ENCODE peak calls at places on chromosomes 11 and 22, in ten cellular contexts. One of them, this sample, is unnamed.

GRCh38 chr11:45450189-45450588 is 164.0 kb upstream of the SYT13 start:
- DNase-seq in stimulated activated CD4-positive, alpha-beta T cell treated with anti-CD3 and anti-CD28 coated beads, Interleukin-12 subunit alpha, Interleukin-12 subunit beta, amount 100 ng/mL, for 4 hours: no peak
- DNase-seq in head of caudate nucleus: no peak
- DNase-seq in ACHN: no peak
- DNase-seq in pancreas: no peak
- DNase-seq in effector CD8-positive, alpha-beta T cell: no peak
- DNase-seq in amniotic stem cell: no peak
- DNase-seq in posterior cingulate gyrus: no peak
- DNase-seq in epithelial cell of proximal tubule: no peak
- DNase-seq in NCI-H69: no peak
- DNase-seq in this sample: no peak

GRCh38 chr22:31492151-31492550 is 2.5 kb upstream of the EIF4ENIF1 start:
- DNase-seq in stimulated activated CD4-positive, alpha-beta T cell treated with anti-CD3 and anti-CD28 coated beads, Interleukin-12 subunit alpha, Interleukin-12 subunit beta, amount 100 ng/mL, for 4 hours: no peak
- DNase-seq in head of caudate nucleus: no peak
- DNase-seq in ACHN: no peak
- DNase-seq in pancreas: no peak
- DNase-seq in effector CD8-positive, alpha-beta T cell: no peak
- DNase-seq in amniotic stem cell: no peak
- DNase-seq in posterior cingulate gyrus: no peak
- DNase-seq in epithelial cell of proximal tubule: no peak
- DNase-seq in NCI-H69: no peak
- DNase-seq in this sample: no peak

GRCh38 chr11:126378763-126379162 is 23.3 kb downstream of the ST3GAL4 start:
- DNase-seq in stimulated activated CD4-positive, alpha-beta T cell treated with anti-CD3 and anti-CD28 coated beads, Interleukin-12 subunit alpha, Interleukin-12 subunit beta, amount 100 ng/mL, for 4 hours: no peak
- DNase-seq in head of caudate nucleus: no peak
- DNase-seq in ACHN: no peak
- DNase-seq in pancreas: no peak
- DNase-seq in effector CD8-positive, alpha-beta T cell: no peak
- DNase-seq in amniotic stem cell: no peak
- DNase-seq in posterior cingulate gyrus: no peak
- DNase-seq in epithelial cell of proximal tubule: no peak
- DNase-seq in NCI-H69: no peak
- DNase-seq in this sample: no peak

GRCh38 chr11:122159173-122159701 is 43.2 kb upstream of the BLID start:
- DNase-seq in stimulated activated CD4-positive, alpha-beta T cell treated with anti-CD3 and anti-CD28 coated beads, Interleukin-12 subunit alpha, Interleukin-12 subunit beta, amount 100 ng/mL, for 4 hours: no peak
- DNase-seq in head of caudate nucleus: peak; percentile 72
- DNase-seq in ACHN: peak; percentile 21
- DNase-seq in pancreas: no peak
- DNase-seq in effector CD8-positive, alpha-beta T cell: no peak
- DNase-seq in amniotic stem cell: no peak
- DNase-seq in posterior cingulate gyrus: peak; percentile 49
- DNase-seq in epithelial cell of proximal tubule: no peak
- DNase-seq in NCI-H69: peak; percentile 51
- DNase-seq in this sample: no peak

GRCh38 chr11:73210916-73211667 is 7.0 kb upstream of the P2RY2 start:
- DNase-seq in stimulated activated CD4-positive, alpha-beta T cell treated with anti-CD3 and anti-CD28 coated beads, Interleukin-12 subunit alpha, Interleukin-12 subunit beta, amount 100 ng/mL, for 4 hours: no peak
- DNase-seq in head of caudate nucleus: no peak
- DNase-seq in ACHN: no peak
- DNase-seq in pancreas: no peak
- DNase-seq in effector CD8-positive, alpha-beta T cell: no peak
- DNase-seq in amniotic stem cell: no peak
- DNase-seq in posterior cingulate gyrus: no peak
- DNase-seq in epithelial cell of proximal tubule: no peak
- DNase-seq in NCI-H69: no peak
- DNase-seq in this sample: no peak

GRCh38 chr11:28346209-28346608 is 238.0 kb downstream of the METTL15 start:
- DNase-seq in stimulated activated CD4-positive, alpha-beta T cell treated with anti-CD3 and anti-CD28 coated beads, Interleukin-12 subunit alpha, Interleukin-12 subunit beta, amount 100 ng/mL, for 4 hours: no peak
- DNase-seq in head of caudate nucleus: no peak
- DNase-seq in ACHN: no peak
- DNase-seq in pancreas: no peak
- DNase-seq in effector CD8-positive, alpha-beta T cell: no peak
- DNase-seq in amniotic stem cell: no peak
- DNase-seq in posterior cingulate gyrus: no peak
- DNase-seq in epithelial cell of proximal tubule: no peak
- DNase-seq in NCI-H69: no peak
- DNase-seq in this sample: no peak

GRCh38 chr22:47891609-47892008 is 1129.2 kb downstream of the TBC1D22A start:
- DNase-seq in stimulated activated CD4-positive, alpha-beta T cell treated with anti-CD3 and anti-CD28 coated beads, Interleukin-12 subunit alpha, Interleukin-12 subunit beta, amount 100 ng/mL, for 4 hours: no peak
- DNase-seq in head of caudate nucleus: no peak
- DNase-seq in ACHN: no peak
- DNase-seq in pancreas: no peak
- DNase-seq in effector CD8-positive, alpha-beta T cell: no peak
- DNase-seq in amniotic stem cell: no peak
- DNase-seq in posterior cingulate gyrus: no peak
- DNase-seq in epithelial cell of proximal tubule: no peak
- DNase-seq in NCI-H69: no peak
- DNase-seq in this sample: no peak

GRCh38 chr22:37802310-37803194 is 5.2 kb upstream of the GCAT start:
- DNase-seq in stimulated activated CD4-positive, alpha-beta T cell treated with anti-CD3 and anti-CD28 coated beads, Interleukin-12 subunit alpha, Interleukin-12 subunit beta, amount 100 ng/mL, for 4 hours: peak; percentile 28
- DNase-seq in head of caudate nucleus: peak; percentile 76
- DNase-seq in ACHN: peak; percentile 40
- DNase-seq in pancreas: peak; percentile 78
- DNase-seq in effector CD8-positive, alpha-beta T cell: no peak
- DNase-seq in amniotic stem cell: no peak
- DNase-seq in posterior cingulate gyrus: peak; percentile 76
- DNase-seq in epithelial cell of proximal tubule: no peak
- DNase-seq in NCI-H69: peak; percentile 84
- DNase-seq in this sample: no peak

GRCh38 chr11:131886201-131886600 is 515.8 kb downstream of the NTM start:
- DNase-seq in stimulated activated CD4-positive, alpha-beta T cell treated with anti-CD3 and anti-CD28 coated beads, Interleukin-12 subunit alpha, Interleukin-12 subunit beta, amount 100 ng/mL, for 4 hours: no peak
- DNase-seq in head of caudate nucleus: no peak
- DNase-seq in ACHN: no peak
- DNase-seq in pancreas: no peak
- DNase-seq in effector CD8-positive, alpha-beta T cell: no peak
- DNase-seq in amniotic stem cell: no peak
- DNase-seq in posterior cingulate gyrus: no peak
- DNase-seq in epithelial cell of proximal tubule: no peak
- DNase-seq in NCI-H69: peak; percentile 91
- DNase-seq in this sample: no peak

GRCh38 chr11:3139086-3139440 is 26.0 kb downstream of the OSBPL5 start:
- DNase-seq in stimulated activated CD4-positive, alpha-beta T cell treated with anti-CD3 and anti-CD28 coated beads, Interleukin-12 subunit alpha, Interleukin-12 subunit beta, amount 100 ng/mL, for 4 hours: no peak
- DNase-seq in head of caudate nucleus: no peak
- DNase-seq in ACHN: no peak
- DNase-seq in pancreas: peak; percentile 25
- DNase-seq in effector CD8-positive, alpha-beta T cell: no peak
- DNase-seq in amniotic stem cell: no peak
- DNase-seq in posterior cingulate gyrus: no peak
- DNase-seq in epithelial cell of proximal tubule: no peak
- DNase-seq in NCI-H69: no peak
- DNase-seq in this sample: no peak

GRCh38 chr22:19663821-19664325 is 50.4 kb upstream of the SEPTIN5 start:
- DNase-seq in stimulated activated CD4-positive, alpha-beta T cell treated with anti-CD3 and anti-CD28 coated beads, Interleukin-12 subunit alpha, Interleukin-12 subunit beta, amount 100 ng/mL, for 4 hours: no peak
- DNase-seq in head of caudate nucleus: no peak
- DNase-seq in ACHN: no peak
- DNase-seq in pancreas: no peak
- DNase-seq in effector CD8-positive, alpha-beta T cell: no peak
- DNase-seq in amniotic stem cell: no peak
- DNase-seq in posterior cingulate gyrus: peak; percentile 6
- DNase-seq in epithelial cell of proximal tubule: no peak
- DNase-seq in NCI-H69: peak; percentile 92
- DNase-seq in this sample: no peak

GRCh38 chr11:60855726-60856633 is at the start of gene PTGDR2:
- DNase-seq in stimulated activated CD4-positive, alpha-beta T cell treated with anti-CD3 and anti-CD28 coated beads, Interleukin-12 subunit alpha, Interleukin-12 subunit beta, amount 100 ng/mL, for 4 hours: no peak
- DNase-seq in head of caudate nucleus: no peak
- DNase-seq in ACHN: no peak
- DNase-seq in pancreas: no peak
- DNase-seq in effector CD8-positive, alpha-beta T cell: no peak
- DNase-seq in amniotic stem cell: no peak
- DNase-seq in posterior cingulate gyrus: no peak
- DNase-seq in epithelial cell of proximal tubule: no peak
- DNase-seq in NCI-H69: peak; percentile 85
- DNase-seq in this sample: no peak

GRCh38 chr11:130671801-130672700 is 223.6 kb downstream of the ADAMTS15 start:
- DNase-seq in stimulated activated CD4-positive, alpha-beta T cell treated with anti-CD3 and anti-CD28 coated beads, Interleukin-12 subunit alpha, Interleukin-12 subunit beta, amount 100 ng/mL, for 4 hours: no peak
- DNase-seq in head of caudate nucleus: no peak
- DNase-seq in ACHN: peak; percentile 13
- DNase-seq in pancreas: peak; percentile 48
- DNase-seq in effector CD8-positive, alpha-beta T cell: no peak
- DNase-seq in amniotic stem cell: peak; percentile 84
- DNase-seq in posterior cingulate gyrus: peak; percentile 48
- DNase-seq in epithelial cell of proximal tubule: peak; percentile 83
- DNase-seq in NCI-H69: peak; percentile 54
- DNase-seq in this sample: peak; percentile 88

GRCh38 chr11:66326261-66327111 is 9.6 kb upstream of the CD248 start:
- DNase-seq in stimulated activated CD4-positive, alpha-beta T cell treated with anti-CD3 and anti-CD28 coated beads, Interleukin-12 subunit alpha, Interleukin-12 subunit beta, amount 100 ng/mL, for 4 hours: no peak
- DNase-seq in head of caudate nucleus: no peak
- DNase-seq in ACHN: no peak
- DNase-seq in pancreas: peak; percentile 53
- DNase-seq in effector CD8-positive, alpha-beta T cell: no peak
- DNase-seq in amniotic stem cell: no peak
- DNase-seq in posterior cingulate gyrus: no peak
- DNase-seq in epithelial cell of proximal tubule: no peak
- DNase-seq in NCI-H69: no peak
- DNase-seq in this sample: no peak

GRCh38 chr22:43376765-43377485 is 33.8 kb upstream of the SCUBE1 start:
- DNase-seq in stimulated activated CD4-positive, alpha-beta T cell treated with anti-CD3 and anti-CD28 coated beads, Interleukin-12 subunit alpha, Interleukin-12 subunit beta, amount 100 ng/mL, for 4 hours: no peak
- DNase-seq in head of caudate nucleus: no peak
- DNase-seq in ACHN: no peak
- DNase-seq in pancreas: no peak
- DNase-seq in effector CD8-positive, alpha-beta T cell: no peak
- DNase-seq in amniotic stem cell: no peak
- DNase-seq in posterior cingulate gyrus: peak; percentile 10
- DNase-seq in epithelial cell of proximal tubule: no peak
- DNase-seq in NCI-H69: no peak
- DNase-seq in this sample: no peak

GRCh38 chr11:128351168-128351567 is 236.2 kb downstream of the ETS1 start:
- DNase-seq in stimulated activated CD4-positive, alpha-beta T cell treated with anti-CD3 and anti-CD28 coated beads, Interleukin-12 subunit alpha, Interleukin-12 subunit beta, amount 100 ng/mL, for 4 hours: no peak
- DNase-seq in head of caudate nucleus: no peak
- DNase-seq in ACHN: no peak
- DNase-seq in pancreas: no peak
- DNase-seq in effector CD8-positive, alpha-beta T cell: no peak
- DNase-seq in amniotic stem cell: no peak
- DNase-seq in posterior cingulate gyrus: no peak
- DNase-seq in epithelial cell of proximal tubule: no peak
- DNase-seq in NCI-H69: no peak
- DNase-seq in this sample: no peak

GRCh38 chr11:134401825-134402809 is 9.9 kb downstream of the B3GAT1 start:
- DNase-seq in stimulated activated CD4-positive, alpha-beta T cell treated with anti-CD3 and anti-CD28 coated beads, Interleukin-12 subunit alpha, Interleukin-12 subunit beta, amount 100 ng/mL, for 4 hours: no peak
- DNase-seq in head of caudate nucleus: no peak
- DNase-seq in ACHN: no peak
- DNase-seq in pancreas: no peak
- DNase-seq in effector CD8-positive, alpha-beta T cell: no peak
- DNase-seq in amniotic stem cell: no peak
- DNase-seq in posterior cingulate gyrus: no peak
- DNase-seq in epithelial cell of proximal tubule: no peak
- DNase-seq in NCI-H69: no peak
- DNase-seq in this sample: no peak

GRCh38 chr11:64285885-64286800 is 495 bp downstream of the GPR137 start:
- DNase-seq in stimulated activated CD4-positive, alpha-beta T cell treated with anti-CD3 and anti-CD28 coated beads, Interleukin-12 subunit alpha, Interleukin-12 subunit beta, amount 100 ng/mL, for 4 hours: no peak
- DNase-seq in head of caudate nucleus: no peak
- DNase-seq in ACHN: peak; percentile 28
- DNase-seq in pancreas: peak; percentile 83
- DNase-seq in effector CD8-positive, alpha-beta T cell: no peak
- DNase-seq in amniotic stem cell: no peak
- DNase-seq in posterior cingulate gyrus: no peak
- DNase-seq in epithelial cell of proximal tubule: no peak
- DNase-seq in NCI-H69: peak; percentile 85
- DNase-seq in this sample: no peak

GRCh38 chr11:73140213-73141030 is 1.7 kb downstream of the FCHSD2 start:
- DNase-seq in stimulated activated CD4-positive, alpha-beta T cell treated with anti-CD3 and anti-CD28 coated beads, Interleukin-12 subunit alpha, Interleukin-12 subunit beta, amount 100 ng/mL, for 4 hours: peak; percentile 7
- DNase-seq in head of caudate nucleus: peak; percentile 31
- DNase-seq in ACHN: peak; percentile 53
- DNase-seq in pancreas: no peak
- DNase-seq in effector CD8-positive, alpha-beta T cell: no peak
- DNase-seq in amniotic stem cell: no peak
- DNase-seq in posterior cingulate gyrus: peak; percentile 26
- DNase-seq in epithelial cell of proximal tubule: no peak
- DNase-seq in NCI-H69: peak; percentile 79
- DNase-seq in this sample: no peak

GRCh38 chr11:59247535-59248227 is 35.0 kb upstream of the MPEG1 start:
- DNase-seq in stimulated activated CD4-positive, alpha-beta T cell treated with anti-CD3 and anti-CD28 coated beads, Interleukin-12 subunit alpha, Interleukin-12 subunit beta, amount 100 ng/mL, for 4 hours: no peak
- DNase-seq in head of caudate nucleus: no peak
- DNase-seq in ACHN: no peak
- DNase-seq in pancreas: no peak
- DNase-seq in effector CD8-positive, alpha-beta T cell: no peak
- DNase-seq in amniotic stem cell: no peak
- DNase-seq in posterior cingulate gyrus: no peak
- DNase-seq in epithelial cell of proximal tubule: no peak
- DNase-seq in NCI-H69: no peak
- DNase-seq in this sample: no peak

GRCh38 chr22:43435851-43436535 is 24.2 kb downstream of the MPPED1 start:
- DNase-seq in stimulated activated CD4-positive, alpha-beta T cell treated with anti-CD3 and anti-CD28 coated beads, Interleukin-12 subunit alpha, Interleukin-12 subunit beta, amount 100 ng/mL, for 4 hours: no peak
- DNase-seq in head of caudate nucleus: peak; percentile 23
- DNase-seq in ACHN: no peak
- DNase-seq in pancreas: peak; percentile 84
- DNase-seq in effector CD8-positive, alpha-beta T cell: no peak
- DNase-seq in amniotic stem cell: no peak
- DNase-seq in posterior cingulate gyrus: no peak
- DNase-seq in epithelial cell of proximal tubule: no peak
- DNase-seq in NCI-H69: peak; percentile 94
- DNase-seq in this sample: no peak

GRCh38 chr11:83409891-83410290 is 123.7 kb upstream of the CCDC90B start:
- DNase-seq in stimulated activated CD4-positive, alpha-beta T cell treated with anti-CD3 and anti-CD28 coated beads, Interleukin-12 subunit alpha, Interleukin-12 subunit beta, amount 100 ng/mL, for 4 hours: no peak
- DNase-seq in head of caudate nucleus: peak; percentile 41
- DNase-seq in ACHN: no peak
- DNase-seq in pancreas: peak; percentile 64
- DNase-seq in effector CD8-positive, alpha-beta T cell: no peak
- DNase-seq in amniotic stem cell: no peak
- DNase-seq in posterior cingulate gyrus: peak; percentile 31
- DNase-seq in epithelial cell of proximal tubule: no peak
- DNase-seq in NCI-H69: no peak
- DNase-seq in this sample: no peak

GRCh38 chr11:37525336-37525735 is 927.3 kb upstream of the RAG2 start:
- DNase-seq in stimulated activated CD4-positive, alpha-beta T cell treated with anti-CD3 and anti-CD28 coated beads, Interleukin-12 subunit alpha, Interleukin-12 subunit beta, amount 100 ng/mL, for 4 hours: no peak
- DNase-seq in head of caudate nucleus: no peak
- DNase-seq in ACHN: no peak
- DNase-seq in pancreas: no peak
- DNase-seq in effector CD8-positive, alpha-beta T cell: no peak
- DNase-seq in amniotic stem cell: no peak
- DNase-seq in posterior cingulate gyrus: no peak
- DNase-seq in epithelial cell of proximal tubule: no peak
- DNase-seq in NCI-H69: no peak
- DNase-seq in this sample: no peak

GRCh38 chr11:126175261-126175885 is 36.1 kb downstream of the RPUSD4 start:
- DNase-seq in stimulated activated CD4-positive, alpha-beta T cell treated with anti-CD3 and anti-CD28 coated beads, Interleukin-12 subunit alpha, Interleukin-12 subunit beta, amount 100 ng/mL, for 4 hours: no peak
- DNase-seq in head of caudate nucleus: no peak
- DNase-seq in ACHN: no peak
- DNase-seq in pancreas: no peak
- DNase-seq in effector CD8-positive, alpha-beta T cell: no peak
- DNase-seq in amniotic stem cell: no peak
- DNase-seq in posterior cingulate gyrus: no peak
- DNase-seq in epithelial cell of proximal tubule: no peak
- DNase-seq in NCI-H69: no peak
- DNase-seq in this sample: no peak

GRCh38 chr11:80727315-80727714 is 1286.5 kb upstream of the TENM4 start:
- DNase-seq in stimulated activated CD4-positive, alpha-beta T cell treated with anti-CD3 and anti-CD28 coated beads, Interleukin-12 subunit alpha, Interleukin-12 subunit beta, amount 100 ng/mL, for 4 hours: no peak
- DNase-seq in head of caudate nucleus: peak; percentile 7
- DNase-seq in ACHN: peak; percentile 47
- DNase-seq in pancreas: no peak
- DNase-seq in effector CD8-positive, alpha-beta T cell: no peak
- DNase-seq in amniotic stem cell: no peak
- DNase-seq in posterior cingulate gyrus: peak; percentile 35
- DNase-seq in epithelial cell of proximal tubule: no peak
- DNase-seq in NCI-H69: peak; percentile 43
- DNase-seq in this sample: no peak

GRCh38 chr11:17300372-17300771 is 23.8 kb downstream of the NUCB2 start:
- DNase-seq in stimulated activated CD4-positive, alpha-beta T cell treated with anti-CD3 and anti-CD28 coated beads, Interleukin-12 subunit alpha, Interleukin-12 subunit beta, amount 100 ng/mL, for 4 hours: no peak
- DNase-seq in head of caudate nucleus: no peak
- DNase-seq in ACHN: no peak
- DNase-seq in pancreas: no peak
- DNase-seq in effector CD8-positive, alpha-beta T cell: no peak
- DNase-seq in amniotic stem cell: no peak
- DNase-seq in posterior cingulate gyrus: no peak
- DNase-seq in epithelial cell of proximal tubule: no peak
- DNase-seq in NCI-H69: no peak
- DNase-seq in this sample: no peak

GRCh38 chr11:69630009-69630870 is 10.7 kb upstream of the CCND1 start:
- DNase-seq in stimulated activated CD4-positive, alpha-beta T cell treated with anti-CD3 and anti-CD28 coated beads, Interleukin-12 subunit alpha, Interleukin-12 subunit beta, amount 100 ng/mL, for 4 hours: no peak
- DNase-seq in head of caudate nucleus: no peak
- DNase-seq in ACHN: no peak
- DNase-seq in pancreas: no peak
- DNase-seq in effector CD8-positive, alpha-beta T cell: no peak
- DNase-seq in amniotic stem cell: no peak
- DNase-seq in posterior cingulate gyrus: no peak
- DNase-seq in epithelial cell of proximal tubule: no peak
- DNase-seq in NCI-H69: no peak
- DNase-seq in this sample: no peak

GRCh38 chr22:48950151-48950915 is 877.3 kb downstream of the BRD1 start:
- DNase-seq in stimulated activated CD4-positive, alpha-beta T cell treated with anti-CD3 and anti-CD28 coated beads, Interleukin-12 subunit alpha, Interleukin-12 subunit beta, amount 100 ng/mL, for 4 hours: no peak
- DNase-seq in head of caudate nucleus: no peak
- DNase-seq in ACHN: no peak
- DNase-seq in pancreas: no peak
- DNase-seq in effector CD8-positive, alpha-beta T cell: no peak
- DNase-seq in amniotic stem cell: no peak
- DNase-seq in posterior cingulate gyrus: no peak
- DNase-seq in epithelial cell of proximal tubule: no peak
- DNase-seq in NCI-H69: no peak
- DNase-seq in this sample: no peak